ENCODE peak calls at places on chromosomes 4 and X, in four cellular contexts. Q is GM12891, Y is HepG2, M is GM12892. C is an unnamed sample.

GRCh38 chr4:5524900-5525299 is 183.5 kb downstream of the EVC2 start:
- DNase-seq in Q (no peak), Y (no peak), M (no peak), C (no peak)

GRCh38 chr4:155694100-155694785 is 27.6 kb downstream of the GUCY1A1 start:
- DNase-seq in M (no peak), Y (no peak), Q (no peak), C (no peak)

GRCh38 chr4:94895081-94895480 is 137.3 kb downstream of the BMPR1B start:
- DNase-seq in Q (no peak), Y (no peak), M (no peak), C (no peak)

GRCh38 chr4:11904991-11905760 is 476.5 kb upstream of the HS3ST1 start:
- DNase-seq in Q (no peak), Y (no peak), M (no peak), C (no peak)

GRCh38 chr4:102564399-102564921 is 63.3 kb downstream of the NFKB1 start:
- DNase-seq in M (no peak), Q (peak; percentile 10), Y (no peak), C (peak; percentile 91)

GRCh38 chr4:144808034-144808433 is 162.1 kb downstream of the HHIP start:
- DNase-seq in Q (no peak), Y (no peak), M (no peak), C (no peak)

GRCh38 chr4:55837903-55838302 is 15.5 kb upstream of the EXOC1 start:
- DNase-seq in M (no peak), Y (no peak), Q (no peak), C (no peak)

GRCh38 chr4:95167809-95168208 is 381.0 kb downstream of the UNC5C start:
- DNase-seq in Q (no peak), Y (no peak), M (no peak), C (no peak)

GRCh38 chr4:7803992-7804758 is 135.5 kb downstream of the AFAP1 start:
- DNase-seq in M (peak; percentile 73), Y (peak; percentile 62), Q (peak; percentile 71), C (no peak)

GRCh38 chr4:172758586-172759340 is 409.8 kb upstream of the GALNT7 start:
- DNase-seq in Q (no peak), M (no peak), Y (no peak), C (no peak)

GRCh38 chr4:55017406-55017805 is 108.0 kb downstream of the KDR start:
- DNase-seq in Q (no peak), M (no peak), Y (no peak), C (no peak)

GRCh38 chr4:11904117-11904535 is 475.4 kb upstream of the HS3ST1 start:
- DNase-seq in Q (no peak), Y (no peak), M (no peak), C (no peak)

GRCh38 chr4:78529569-78530209 is 21.9 kb upstream of the ANXA3 start:
- DNase-seq in Q (no peak), M (no peak), Y (no peak), C (no peak)

GRCh38 chr4:38242822-38243384 is 282.7 kb downstream of the PTTG2 start:
- DNase-seq in Q (no peak), Y (no peak), M (no peak), C (no peak)

GRCh38 chr4:109562457-109563237 is 2.6 kb downstream of the MCUB start:
- DNase-seq in Y (no peak), M (no peak), Q (no peak), C (no peak)

GRCh38 chr4:153079824-153080486 is 124.3 kb upstream of the TRIM2 start:
- DNase-seq in Y (no peak), M (no peak), Q (no peak), C (no peak)

GRCh38 chr4:176635372-176636261 is 157.1 kb downstream of the VEGFC start:
- DNase-seq in Y (no peak), M (no peak), Q (no peak), C (no peak)

GRCh38 chr4:119212964-119213606 is 572 bp downstream of the USP53 start:
- DNase-seq in Y (peak; percentile 88), Q (peak; percentile 30), M (peak; percentile 25), C (peak; percentile 12)

GRCh38 chrX:20063716-20064351 is 52.9 kb downstream of the MAP7D2 start:
- DNase-seq in Q (no peak), M (no peak), Y (no peak), C (no peak)

GRCh38 chrX:34877451-34877850 is 65.1 kb upstream of the FAM47B start:
- DNase-seq in M (no peak), Q (no peak), Y (no peak), C (no peak)

GRCh38 chrX:2145672-2146412 is 354.9 kb downstream of the DHRSX start:
- DNase-seq in Q (no peak), M (no peak), Y (no peak), C (no peak)
- TF ChIP-seq TAF1 in Q (no peak), M (no peak), Y (no peak), C (no peak)

DNA sequence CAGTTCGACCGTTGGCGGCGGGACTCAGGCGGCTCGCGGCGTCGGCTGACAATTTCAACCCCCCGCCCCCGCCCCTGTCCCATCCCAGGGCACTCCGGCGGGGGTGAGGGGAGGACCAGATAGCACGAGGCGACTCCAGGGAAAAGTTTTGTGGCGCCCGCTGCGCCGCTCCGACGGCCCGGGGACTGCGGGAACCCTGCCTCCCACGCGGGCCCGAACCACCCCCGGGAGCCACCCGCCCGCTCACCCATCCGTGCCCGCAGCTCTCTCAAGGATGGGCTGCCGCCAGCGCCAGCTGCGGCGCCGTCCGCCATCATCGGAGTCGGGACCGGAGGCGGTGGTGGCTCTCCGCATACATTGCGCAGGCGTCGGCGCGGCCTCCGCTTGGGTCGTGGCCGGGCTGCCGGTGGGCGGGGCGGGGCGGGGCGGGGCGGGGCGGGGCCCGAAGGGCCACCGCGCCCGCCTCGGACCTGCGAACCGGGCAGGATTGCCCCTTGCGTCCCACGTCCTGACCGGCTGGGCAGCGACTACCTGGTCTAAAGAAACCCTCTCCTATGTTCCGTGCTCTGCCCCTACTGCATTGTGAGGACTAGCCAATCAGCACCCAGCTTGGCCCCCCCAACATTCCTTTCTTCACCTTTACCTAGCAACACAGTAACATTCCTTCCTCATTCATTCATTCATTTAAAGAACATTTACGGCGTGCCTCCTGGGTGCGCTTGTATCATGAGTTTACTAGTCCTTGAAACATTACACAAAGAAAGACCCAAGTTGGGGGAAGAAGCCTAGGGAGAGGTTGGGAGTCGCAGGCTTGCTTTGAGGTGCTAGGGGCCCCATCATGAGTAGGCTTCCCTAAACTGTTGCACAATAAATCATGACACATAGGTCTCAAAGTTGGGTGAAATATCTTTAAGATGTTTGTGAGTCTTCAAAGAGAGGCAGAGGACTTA is at the start of gene MAP7D3:
- DNase-seq in Y (no peak), Q (peak; percentile 67), M (peak; percentile 62), C (no peak)
- TF ChIP-seq TAF1 in Y (no peak), Q (peak; percentile 34), M (peak; percentile 46), C (no peak)

DNA sequence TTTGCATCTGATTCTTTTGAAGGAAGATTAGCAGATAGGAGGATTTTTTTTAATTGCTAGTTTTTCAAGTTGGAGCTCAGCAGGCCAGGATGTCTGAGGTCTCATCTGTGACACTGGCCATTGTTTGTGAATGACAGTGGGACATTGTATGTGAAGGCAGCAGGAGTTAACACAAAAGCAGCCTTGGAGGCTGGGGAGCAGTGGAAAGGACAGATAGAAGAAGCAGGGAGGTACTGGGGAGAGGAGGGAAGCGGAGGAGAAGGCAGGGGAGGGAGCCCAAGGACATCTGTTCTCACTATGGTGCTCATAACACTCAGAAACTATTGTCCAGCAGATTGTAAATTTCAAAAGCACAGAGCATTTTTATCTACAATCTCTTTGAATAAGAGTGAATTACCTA is 253.6 kb upstream of the DIPK2B start:
- DNase-seq in M (no peak), Q (no peak), Y (no peak), C (no peak)
- TF ChIP-seq TAF1 in M (no peak), Q (no peak), Y (no peak), C (no peak)

GRCh38 chrX:149259241-149259640 is 245.9 kb downstream of the IDS start:
- DNase-seq in Y (no peak), Q (no peak), M (no peak), C (no peak)

DNA sequence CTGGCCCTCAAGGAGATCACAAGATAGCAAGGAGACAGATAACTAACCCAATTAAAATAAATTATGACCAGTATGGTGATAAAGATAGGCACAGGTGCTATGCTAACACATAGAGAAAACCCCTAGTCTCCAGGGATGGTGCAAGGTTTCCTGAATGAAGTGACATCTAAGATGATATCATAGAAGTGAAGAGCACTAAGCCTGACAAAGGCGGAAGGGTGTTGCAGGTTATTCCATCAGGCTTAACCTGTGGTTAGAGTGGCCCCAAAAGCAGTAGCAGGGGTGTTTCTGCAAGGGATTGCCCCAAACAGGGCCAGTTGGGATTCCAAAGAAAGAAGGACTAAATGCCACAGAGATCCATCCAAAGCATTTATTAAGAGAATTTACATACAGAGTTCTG is 249.2 kb downstream of the IDS start:
- DNase-seq in Y (no peak), M (no peak), Q (no peak), C (no peak)
- TF ChIP-seq TAF1 in Y (no peak), M (no peak), Q (no peak), C (no peak)

GRCh38 chr4:146959692-146960091 is 14.0 kb upstream of the TTC29 start:
- DNase-seq in Q (no peak), Y (no peak), M (no peak), C (no peak)
- TF ChIP-seq TAF1 in Q (no peak), Y (no peak), M (no peak), C (no peak)

DNA sequence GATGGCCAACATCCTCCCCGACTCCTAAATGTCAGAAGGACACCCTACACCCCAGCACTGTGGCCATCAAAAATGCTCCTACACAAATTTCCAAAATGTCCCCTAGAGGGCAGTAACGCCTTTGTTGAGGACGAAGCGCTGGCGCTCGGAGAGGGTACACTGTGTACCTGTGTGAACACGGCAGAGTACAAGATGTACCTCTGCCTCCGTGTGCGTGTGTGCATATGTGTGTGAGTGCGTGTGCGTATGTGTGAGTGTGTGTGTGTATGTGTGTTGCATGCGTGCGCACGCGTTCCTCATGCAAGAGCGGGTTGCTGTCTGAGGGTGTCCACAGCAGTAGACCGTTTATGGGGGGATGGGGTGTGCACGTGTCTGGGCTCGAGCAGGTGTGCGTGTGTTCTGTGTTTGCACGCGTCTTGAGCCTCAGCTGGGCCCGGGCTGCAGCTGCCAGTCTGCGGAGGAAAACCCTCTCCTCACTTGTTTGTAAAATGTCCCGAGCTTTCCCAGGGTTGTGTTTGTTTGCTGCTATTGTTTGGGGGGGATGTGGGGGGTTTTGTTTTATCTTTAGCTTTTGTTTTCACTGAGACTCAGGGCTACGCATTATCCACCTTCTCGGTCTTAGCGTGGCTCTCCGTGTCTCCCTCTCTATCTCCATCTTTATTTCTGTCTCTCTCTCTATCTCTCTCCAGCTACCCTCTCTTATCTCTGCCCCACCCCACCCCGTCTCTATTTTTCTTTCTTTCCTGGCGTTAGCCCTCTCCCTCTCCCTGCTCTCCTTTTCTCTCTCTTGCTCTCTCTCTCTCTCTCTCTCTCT is 10.4 kb upstream of the TSPYL2 start:
- DNase-seq in M (no peak), Q (peak; percentile 36), Y (peak; percentile 57), C (peak; percentile 46)
- TF ChIP-seq TAF1 in M (no peak), Q (no peak), Y (no peak), C (no peak)